ENCODE peak calls at places on chromosomes 4 and X, in five cellular contexts. S, J, Q, W and M are unnamed samples.
A peak's percentile ranks its signal among the peaks of the same experiment; 100 is the strongest.

GRCh38 chrX:39008554-39008953 is 207.3 kb downstream of the MID1IP1 start:
- DNase-seq in J (no peak), Q (no peak), W (no peak), S (no peak), M (no peak)

GRCh38 chr4:184825394-184826314 is at the start of gene ACSL1:
- DNase-seq in Q (peak; percentile 61), S (peak; percentile 80), W (peak; percentile 86), J (peak; percentile 87), M (peak; percentile 84)

GRCh38 chrX:77564824-77565223 is 117.6 kb downstream of the FGF16 start:
- DNase-seq in J (no peak), S (no peak), W (no peak), Q (no peak), M (no peak)

GRCh38 chrX:129655547-129656248 is 942 bp upstream of the APLN start:
- DNase-seq in Q (no peak), W (no peak), J (no peak), S (no peak), M (no peak)

GRCh38 chrX:119147486-119147885 is 19.9 kb upstream of the KIAA1210 start:
- DNase-seq in S (no peak), Q (no peak), W (no peak), J (no peak), M (no peak)

GRCh38 chr4:144820115-144820514 is 174.2 kb downstream of the HHIP start:
- DNase-seq in Q (peak; percentile 41), S (no peak), J (peak; percentile 4), W (no peak), M (no peak)

GRCh38 chr4:16411691-16412090 is 185.4 kb upstream of the TAPT1 start:
- DNase-seq in S (no peak), J (no peak), W (no peak), Q (no peak), M (no peak)

GRCh38 chrX:97389761-97390192 is 506.1 kb downstream of the RPA4 start:
- DNase-seq in W (no peak), S (no peak), Q (peak; percentile 16), J (no peak), M (no peak)

GRCh38 chr4:3285558-3286334 is 7.1 kb upstream of the RGS12 start:
- DNase-seq in S (no peak), W (no peak), J (no peak), Q (no peak), M (no peak)

GRCh38 chrX:15277594-15277993 is 7.7 kb upstream of the ASB9 start:
- DNase-seq in S (no peak), J (no peak), Q (no peak), W (no peak), M (no peak)

GRCh38 chrX:39830414-39830813 is 267.3 kb downstream of the BCOR start:
- DNase-seq in S (no peak), Q (no peak), J (no peak), W (no peak), M (no peak)

GRCh38 chrX:2540426-2540942 is 39.7 kb upstream of the DHRSX start:
- DNase-seq in S (no peak), J (no peak), W (no peak), Q (no peak), M (no peak)

GRCh38 chr4:10492486-10492885 is 35.3 kb upstream of the ZNF518B start:
- DNase-seq in W (no peak), Q (no peak), S (no peak), J (no peak), M (no peak)

GRCh38 chr4:73753215-73753614 is 12.8 kb downstream of the CXCL8 start:
- DNase-seq in S (no peak), Q (no peak), W (no peak), J (no peak), M (no peak)